ENCODE peak calls at places on chromosomes 5 and 9, in four cellular contexts. D is fibroblast of the aortic adventitia, Z is cardiac muscle cell, S is BJ. K is an unnamed sample.

GRCh38 chr5:169706758-169707450 is 69.8 kb downstream of the DOCK2 start:
- DNase-seq in S (peak; percentile 32), Z (peak; percentile 10), D (peak; percentile 77), K (no peak)

GRCh38 chr9:76394896-76395244 is 644 bp upstream of the RFK start:
- DNase-seq in S (no peak), D (peak; percentile 42), Z (peak; percentile 67), K (peak; percentile 50)

GRCh38 chr5:31935702-31936347 is 238.3 kb downstream of the GOLPH3 start:
- DNase-seq in S (no peak), D (no peak), Z (no peak), K (no peak)

GRCh38 chr5:173762045-173762444 is 126.1 kb upstream of the CPEB4 start:
- DNase-seq in S (no peak), Z (no peak), D (no peak), K (peak; percentile 52)

GRCh38 chr9:445033-445432 is 230.4 kb downstream of the DOCK8 start:
- DNase-seq in D (peak; percentile 62), Z (peak; percentile 50), S (peak; percentile 19), K (no peak)

GRCh38 chr5:120415985-120416384 is 48.1 kb upstream of the PRR16 start:
- DNase-seq in Z (no peak), D (no peak), S (no peak), K (no peak)

GRCh38 chr5:79070002-79070567 is 518 bp downstream of the BHMT2 start:
- DNase-seq in Z (no peak), S (no peak), D (peak; percentile 16), K (no peak)

GRCh38 chr9:77156646-77157371 is 20.5 kb upstream of the VPS13A start:
- DNase-seq in Z (no peak), D (peak; percentile 29), S (no peak), K (no peak)

GRCh38 chr5:134979416-134979815 is 11.7 kb downstream of the CATSPER3 start:
- DNase-seq in D (no peak), S (no peak), Z (no peak), K (no peak)

GRCh38 chr5:76583163-76584047 is 39.8 kb downstream of the F2RL2 start:
- DNase-seq in S (no peak), D (peak; percentile 65), Z (no peak), K (peak; percentile 34)

GRCh38 chr9:92141144-92142129 is 26.2 kb upstream of the SPTLC1 start:
- DNase-seq in S (no peak), D (peak; percentile 33), Z (peak; percentile 57), K (peak; percentile 34)

GRCh38 chr9:136018257-136019031 is 57.3 kb upstream of the UBAC1 start:
- DNase-seq in S (no peak), D (no peak), Z (no peak), K (no peak)

GRCh38 chr9:14692918-14693861 is at the start of gene ZDHHC21:
- DNase-seq in S (no peak), D (peak; percentile 54), Z (peak; percentile 74), K (peak; percentile 52)

GRCh38 chr5:154359222-154359583 is 86.6 kb upstream of the SAP30L start:
- DNase-seq in Z (no peak), S (no peak), D (no peak), K (no peak)

K was measured in K562.